ENCODE peak calls at places on chromosomes 12 and 14, in seven cellular contexts. B, C, E, G, V, T and O are unnamed samples. For H3K4me1, the result is how much of the 10 kb centered on the place peaks cover.

GRCh38 chr12:68345763-68346162 is 13.6 kb upstream of the MDM1 start:
- DNase-seq in B (no peak), C (no peak), E (no peak), G (no peak), V (no peak), T (no peak), O (no peak)

GRCh38 chr14:79051009-79051710 is 881.0 kb downstream of the NRXN3 start:
- DNase-seq in B (no peak), C (no peak), E (no peak), G (no peak), V (no peak), T (no peak), O (no peak)

GRCh38 chr12:132429932-132430643 is 59.9 kb upstream of the FBRSL1 start:
- DNase-seq in B (no peak), C (no peak), E (peak), G (peak), V (no peak), T (no peak), O (peak)

GRCh38 chr14:91899213-91899612 is 31.9 kb upstream of the TC2N start:
- DNase-seq in B (no peak), C (no peak), E (no peak), G (peak), V (no peak), T (no peak), O (peak)

GRCh38 chr14:87260460-87260859 is 732.5 kb downstream of the GALC start:
- DNase-seq in B (no peak), C (no peak), E (no peak), G (no peak), V (no peak), T (no peak), O (no peak)

GRCh38 chr14:50397461-50398196 is 948 bp upstream of the CDKL1 start:
- DNase-seq in B (peak), C (no peak), E (no peak), G (peak), V (no peak), T (no peak), O (no peak)

GRCh38 chr14:23535943-23536342 is 15.6 kb downstream of the ZFHX2 start:
- DNase-seq in B (no peak), C (no peak), E (no peak), G (no peak), V (no peak), T (no peak), O (no peak)

GRCh38 chr12:119735079-119735478 is 67.1 kb downstream of the PRKAB1 start:
- DNase-seq in B (no peak), C (no peak), E (no peak), G (no peak), V (no peak), T (no peak), O (no peak)

GRCh38 chr12:110913119-110914056 is 7.0 kb downstream of the MYL2 start:
- DNase-seq in B (no peak), C (no peak), E (no peak), G (no peak), V (no peak), T (no peak), O (no peak)

GRCh38 chr12:119153477-119154434 is 25.0 kb upstream of the HSPB8 start:
- DNase-seq in B (no peak), C (peak), E (peak), G (peak), V (no peak), T (peak), O (no peak)

GRCh38 chr12:26429070-26429691 is 233.8 kb downstream of the SSPN start:
- DNase-seq in B (no peak), C (no peak), E (no peak), G (no peak), V (no peak), T (no peak), O (no peak)

GRCh38 chr12:56565510-56566101 is 44.0 kb downstream of the RBMS2 start:
- DNase-seq in B (peak), C (peak), E (peak), G (peak), V (peak), T (peak), O (no peak)

GRCh38 chr14:85594217-85594616 is 64.3 kb downstream of the FLRT2 start:
- DNase-seq in B (no peak), C (no peak), E (no peak), G (no peak), V (no peak), T (no peak), O (no peak)

GRCh38 chr12:53483225-53483978 is 15.9 kb downstream of the MAP3K12 start:
- DNase-seq in B (no peak), C (no peak), E (peak), G (no peak), V (no peak), T (no peak), O (peak)

GRCh38 chr12:52337054-52337453 is 15.9 kb upstream of the KRT83 start:
- DNase-seq in B (no peak), C (no peak), E (no peak), G (no peak), V (peak), T (no peak), O (no peak)

GRCh38 chr14:102125546-102125945 is 14.2 kb upstream of the WDR20 start:
- DNase-seq in B (no peak), C (no peak), E (no peak), G (peak), V (no peak), T (no peak), O (peak)

GRCh38 chr12:116594325-116595038 is 35.3 kb downstream of the MAP1LC3B2 start:
- DNase-seq in B (no peak), C (peak), E (no peak), G (no peak), V (no peak), T (peak), O (no peak)

GRCh38 chr12:214005-214736 is at the start of gene SLC6A12:
- DNase-seq in B (no peak), C (no peak), E (peak), G (no peak), V (no peak), T (no peak), O (no peak)

GRCh38 chr12:49585477-49586445 is 17.8 kb upstream of the MCRS1 start:
- DNase-seq in B (no peak), C (no peak), E (no peak), G (no peak), V (no peak), T (no peak), O (no peak)

GRCh38 chr12:132686831-132687210 is 321 bp downstream of the POLE start:
- DNase-seq in B (no peak), C (no peak), E (no peak), G (no peak), V (no peak), T (no peak), O (no peak)

GRCh38 chr12:91978143-91978542 is 167.5 kb downstream of the BTG1 start:
- DNase-seq in B (no peak), C (no peak), E (no peak), G (peak), V (peak), T (no peak), O (no peak)

GRCh38 chr12:121579190-121579791 is 1.5 kb downstream of the KDM2B start:
- DNase-seq in B (peak), C (peak), E (peak), G (no peak), V (no peak), T (peak), O (no peak)

GRCh38 chr12:85559127-85559526 is 277.1 kb downstream of the RASSF9 start:
- DNase-seq in B (no peak), C (no peak), E (no peak), G (no peak), V (no peak), T (no peak), O (no peak)

GRCh38 chr12:12717586-12718381 is 616 bp downstream of the CDKN1B start:
- DNase-seq in B (peak), C (peak), E (peak), G (peak), V (no peak), T (no peak), O (peak)

GRCh38 chr14:99129211-99129696 is 142.7 kb downstream of the BCL11B start:
- DNase-seq in B (no peak), C (peak), E (peak), G (no peak), V (no peak), T (peak), O (no peak)

GRCh38 chr12:88693837-88694445 is 113.7 kb upstream of the KITLG start:
- DNase-seq in B (no peak), C (no peak), E (no peak), G (no peak), V (no peak), T (no peak), O (no peak)

GRCh38 chr14:81927069-81927468 is 393.4 kb upstream of the SEL1L start:
- DNase-seq in B (no peak), C (no peak), E (no peak), G (no peak), V (no peak), T (no peak), O (no peak)

GRCh38 chr12:75954076-75954475 is 77.5 kb downstream of the PHLDA1 start:
- DNase-seq in B (no peak), C (no peak), E (no peak), G (peak), V (peak), T (no peak), O (no peak)

GRCh38 chr14:92670177-92670576 is 78.2 kb downstream of the LGMN start:
- DNase-seq in B (no peak), C (no peak), E (no peak), G (peak), V (peak), T (no peak), O (no peak)

GRCh38 chr12:57213068-57213715 is 3.4 kb upstream of the NXPH4 start:
- DNase-seq in B (peak), C (peak), E (peak), G (peak), V (peak), T (peak), O (peak)

DNA sequence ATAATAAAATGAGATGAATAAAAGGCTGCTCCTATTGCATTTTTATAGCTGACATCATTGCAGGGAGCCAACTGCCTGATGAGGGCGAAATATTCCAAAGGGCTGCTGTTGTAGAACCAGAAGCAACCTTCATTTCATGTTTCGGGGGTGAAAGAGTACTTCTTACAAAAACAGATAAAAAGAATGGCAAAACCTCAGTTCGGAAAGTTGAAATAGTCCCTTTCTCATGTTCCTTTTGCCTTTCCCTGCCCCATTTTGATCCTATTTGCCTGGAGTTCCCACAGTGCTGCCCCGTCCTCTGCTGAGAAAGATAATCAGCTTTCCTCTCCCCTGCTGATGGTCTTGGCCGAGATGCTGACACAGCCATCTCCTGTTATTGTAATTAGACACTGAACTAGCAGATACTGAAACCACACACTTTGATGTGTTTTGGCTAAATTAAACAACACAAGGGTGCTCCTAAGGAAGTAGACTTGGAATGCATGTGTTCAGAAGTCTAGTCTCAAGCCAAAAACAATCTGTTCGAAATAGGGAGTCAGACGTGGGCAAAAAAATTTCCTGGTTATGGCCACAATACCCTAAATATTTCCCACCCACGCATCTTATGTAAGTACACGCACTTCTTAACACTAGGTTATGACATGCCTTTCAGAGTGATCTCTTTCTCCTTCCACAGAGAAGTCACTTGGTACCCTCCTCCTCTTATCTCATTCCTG is 117.2 kb downstream of the PPM1H start:
- DNase-seq in B (no peak), C (no peak), E (peak), G (no peak), V (peak), T (no peak), O (no peak)
- H3K4me1 ChIP-seq in B (under half), C (under half), E (under half), G (under half), V (under half), T (under half), O (under half)

DNA sequence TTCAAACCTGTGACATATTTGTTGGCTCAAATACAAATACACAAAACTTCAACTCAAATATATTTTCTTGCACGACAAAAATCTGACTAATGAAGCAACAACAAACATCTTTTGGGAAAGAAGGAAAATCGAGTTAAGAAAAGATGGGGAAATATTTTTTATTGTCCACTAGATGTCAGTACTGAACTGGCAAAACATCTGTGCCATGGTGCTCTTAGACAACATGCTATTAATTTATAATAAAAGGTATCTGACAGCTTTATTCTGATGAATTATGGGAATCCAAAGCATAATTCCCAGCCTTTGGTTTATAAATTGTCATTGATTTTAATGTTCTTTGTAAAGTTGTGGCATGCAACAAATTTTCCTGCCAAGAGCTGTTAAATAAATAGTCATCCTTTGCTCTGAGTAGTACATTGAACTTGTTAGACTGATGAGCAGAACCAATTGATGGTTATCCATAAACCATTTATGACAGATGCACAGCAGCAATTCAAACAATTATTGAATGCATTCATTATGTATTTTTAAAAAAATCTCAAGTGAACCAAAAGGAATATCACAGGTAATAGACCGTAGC is 231.2 kb downstream of the ETNK1 start:
- DNase-seq in B (no peak), C (no peak), E (no peak), G (peak), V (peak), T (no peak), O (no peak)
- TF ChIP-seq CTCF in B (peak), C (peak), E (peak), G (peak), V (peak), T (no peak), O (peak)

GRCh38 chr14:77037338-77037782 is 8.9 kb upstream of the IRF2BPL start:
- DNase-seq in B (no peak), C (no peak), E (no peak), G (no peak), V (no peak), T (no peak), O (no peak)
- H3K4me1 ChIP-seq in B (half or more), C (half or more), E (under half), G (half or more), V (half or more), T (under half), O (under half)

GRCh38 chr12:4763549-4763948 is 43.3 kb downstream of the GALNT8 start:
- DNase-seq in B (no peak), C (no peak), E (peak), G (peak), V (no peak), T (no peak), O (no peak)
- TF ChIP-seq CTCF in B (no peak), C (no peak), E (peak), G (peak), V (no peak), T (no peak), O (no peak)